ENCODE peak calls at places on chromosomes 13 and 19, in five cellular contexts. J is H1, G is SK-N-SH, N is GM12878, W is HepG2. C is an unnamed sample.

GRCh38 chr19:5380215-5380919 is 39.8 kb upstream of the PTPRS start:
- DNase-seq in G (no peak), N (no peak), W (no peak), J (no peak), C (no peak)

GRCh38 chr19:37932985-37933953 is 26.3 kb downstream of the SIPA1L3 start:
- DNase-seq in J (no peak), N (no peak), G (peak; percentile 35), W (peak; percentile 38), C (no peak)

GRCh38 chr13:63517376-63517775 is 2101.7 kb upstream of the PCDH20 start:
- DNase-seq in G (no peak), J (no peak), N (no peak), W (no peak), C (no peak)

GRCh38 chr13:21884965-21885567 is 214.2 kb downstream of the FGF9 start:
- DNase-seq in J (no peak), W (no peak), N (no peak), G (no peak), C (no peak)

GRCh38 chr13:76148926-76149325 is 512.8 kb downstream of the LMO7 start:
- DNase-seq in N (no peak), J (no peak), G (no peak), W (no peak), C (no peak)

GRCh38 chr19:54287456-54287855 is 6.5 kb upstream of the LILRB2 start:
- DNase-seq in N (no peak), G (no peak), W (no peak), J (no peak), C (no peak)

GRCh38 chr13:83498045-83498444 is 384.2 kb downstream of the SLITRK1 start:
- DNase-seq in N (no peak), W (no peak), J (no peak), G (no peak), C (no peak)

GRCh38 chr19:14943601-14944000 is 2.3 kb downstream of the OR7C2 start:
- DNase-seq in J (no peak), N (peak; percentile 1), G (no peak), W (no peak), C (no peak)

GRCh38 chr13:61413572-61413971 is 2.1 kb downstream of the PCDH20 start:
- DNase-seq in J (no peak), W (no peak), G (peak; percentile 55), N (no peak), C (no peak)

GRCh38 chr19:7006305-7006704 is 14.9 kb downstream of the MBD3L2B start:
- DNase-seq in W (no peak), N (no peak), G (no peak), J (no peak), C (peak; percentile 14)

GRCh38 chr19:55537741-55538111 is 793 bp upstream of the SBK2 start:
- DNase-seq in J (no peak), W (no peak), G (no peak), N (no peak), C (peak; percentile 13)

GRCh38 chr19:13888281-13888680 is 11.3 kb downstream of the NANOS3 start:
- DNase-seq in W (no peak), J (no peak), N (no peak), G (no peak), C (no peak)

GRCh38 chr19:45475537-45476348 is 7.9 kb downstream of the FOSB start:
- DNase-seq in N (no peak), J (no peak), W (no peak), G (no peak), C (no peak)

GRCh38 chr19:8423821-8424223 is 10.7 kb downstream of the MARCHF2 start:
- DNase-seq in J (no peak), G (peak; percentile 66), N (no peak), W (peak; percentile 93), C (peak; percentile 77)

GRCh38 chr19:22144394-22144793 is 52.4 kb downstream of the ZNF676 start:
- DNase-seq in W (no peak), J (no peak), G (peak; percentile 4), N (no peak), C (peak; percentile 11)

GRCh38 chr19:29529646-29530548 is 4.1 kb downstream of the VSTM2B start:
- DNase-seq in N (no peak), G (peak; percentile 40), J (no peak), W (no peak), C (no peak)

GRCh38 chr19:6011794-6012193 is 33.9 kb upstream of the RANBP3 start:
- DNase-seq in N (no peak), J (no peak), W (no peak), G (no peak), C (no peak)

GRCh38 chr19:48511800-48512503 is at the start of gene LMTK3:
- DNase-seq in N (no peak), G (peak; percentile 97), W (no peak), J (no peak), C (peak; percentile 88)

GRCh38 chr19:35712529-35712909 is 5.3 kb upstream of the KMT2B start:
- DNase-seq in N (no peak), J (no peak), W (no peak), G (no peak), C (no peak)

GRCh38 chr19:38099966-38100365 is 124.1 kb downstream of the DPF1 start:
- DNase-seq in J (no peak), N (no peak), W (no peak), G (no peak), C (no peak)

GRCh38 chr13:33183431-33184130 is 102.0 kb downstream of the STARD13 start:
- DNase-seq in N (no peak), G (no peak), W (no peak), J (no peak), C (no peak)

GRCh38 chr13:59047546-59047945 is 1116.2 kb downstream of the DIAPH3 start:
- DNase-seq in N (no peak), W (no peak), J (no peak), G (no peak), C (no peak)

GRCh38 chr13:110242615-110243014 is 64.3 kb downstream of the COL4A1 start:
- DNase-seq in G (no peak), N (no peak), J (no peak), W (no peak), C (no peak)

GRCh38 chr13:96460571-96460970 is 370.7 kb downstream of the HS6ST3 start:
- DNase-seq in J (no peak), N (no peak), W (no peak), G (peak; percentile 12), C (no peak)

GRCh38 chr19:54312436-54313362 is at the start of gene LILRA5:
- DNase-seq in J (no peak), G (no peak), W (no peak), N (no peak), C (no peak)

GRCh38 chr13:82947121-82948077 is 934.9 kb downstream of the SLITRK1 start:
- DNase-seq in W (no peak), G (no peak), J (no peak), N (no peak), C (no peak)

GRCh38 chr13:111875922-111876321 is 191.0 kb upstream of the SOX1 start:
- DNase-seq in N (no peak), G (no peak), W (no peak), J (no peak), C (no peak)

GRCh38 chr19:7355151-7355845 is 6.6 kb downstream of the ARHGEF18 start:
- DNase-seq in N (no peak), G (no peak), W (no peak), J (no peak), C (no peak)

DNA sequence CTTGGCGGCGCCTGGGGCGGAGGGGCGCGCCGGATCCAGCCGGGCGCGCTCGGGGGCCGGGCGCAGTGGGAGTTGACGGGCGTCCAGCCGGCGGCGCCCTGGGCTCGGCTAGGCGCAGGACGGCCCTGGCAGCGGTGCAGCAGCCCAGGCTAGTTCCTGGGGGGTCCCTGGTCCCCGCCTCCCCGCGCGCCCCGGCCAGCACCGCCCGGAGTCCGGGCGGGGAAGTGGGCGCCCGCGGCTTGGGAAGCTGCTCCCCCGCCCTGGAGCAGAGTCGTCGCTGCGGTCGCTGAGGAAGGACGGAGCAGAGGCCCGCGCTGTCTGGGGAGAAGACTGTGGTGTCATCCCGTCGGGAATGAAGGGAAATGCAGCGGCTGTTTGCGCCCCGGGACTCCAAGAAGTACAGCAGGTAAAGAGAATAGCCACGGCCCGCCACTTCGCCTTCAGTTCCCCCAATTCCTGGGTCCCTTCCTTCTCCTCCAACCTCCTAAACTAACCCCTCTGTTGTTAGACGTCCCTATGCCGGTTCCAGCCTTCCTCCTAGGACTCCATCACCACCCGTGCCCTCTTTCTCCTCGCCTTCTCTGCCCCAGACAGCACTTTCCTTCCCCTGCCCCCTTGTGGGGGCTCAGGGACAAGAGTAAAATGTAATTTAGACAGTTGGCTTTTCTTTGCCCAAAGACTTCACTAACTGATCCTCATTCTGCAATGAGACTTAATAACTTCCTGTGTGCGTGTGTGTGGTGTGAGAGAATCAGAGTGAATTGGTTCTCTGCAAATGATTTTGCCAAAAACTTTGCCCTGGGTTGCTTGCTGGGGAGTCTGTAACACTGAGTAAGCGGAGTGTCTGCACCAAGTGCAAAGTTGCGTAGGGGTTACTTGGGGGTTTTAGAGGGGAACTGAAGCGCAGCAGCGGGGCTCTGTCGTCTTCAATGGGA is 20.3 kb upstream of the SGCG start:
- DNase-seq in J (no peak), G (no peak), N (no peak), W (no peak), C (no peak)
- TF ChIP-seq YY1 in J (no peak), G (no peak), N (no peak), W (no peak), C (no peak)

GRCh38 chr13:24307211-24308067 is 1.9 kb upstream of the C1QTNF9 start:
- DNase-seq in W (peak; percentile 17), N (no peak), J (no peak), G (no peak), C (no peak)
- TF ChIP-seq CHD2 in W (no peak), N (no peak), J (no peak), G (no peak), C (no peak)

DNA sequence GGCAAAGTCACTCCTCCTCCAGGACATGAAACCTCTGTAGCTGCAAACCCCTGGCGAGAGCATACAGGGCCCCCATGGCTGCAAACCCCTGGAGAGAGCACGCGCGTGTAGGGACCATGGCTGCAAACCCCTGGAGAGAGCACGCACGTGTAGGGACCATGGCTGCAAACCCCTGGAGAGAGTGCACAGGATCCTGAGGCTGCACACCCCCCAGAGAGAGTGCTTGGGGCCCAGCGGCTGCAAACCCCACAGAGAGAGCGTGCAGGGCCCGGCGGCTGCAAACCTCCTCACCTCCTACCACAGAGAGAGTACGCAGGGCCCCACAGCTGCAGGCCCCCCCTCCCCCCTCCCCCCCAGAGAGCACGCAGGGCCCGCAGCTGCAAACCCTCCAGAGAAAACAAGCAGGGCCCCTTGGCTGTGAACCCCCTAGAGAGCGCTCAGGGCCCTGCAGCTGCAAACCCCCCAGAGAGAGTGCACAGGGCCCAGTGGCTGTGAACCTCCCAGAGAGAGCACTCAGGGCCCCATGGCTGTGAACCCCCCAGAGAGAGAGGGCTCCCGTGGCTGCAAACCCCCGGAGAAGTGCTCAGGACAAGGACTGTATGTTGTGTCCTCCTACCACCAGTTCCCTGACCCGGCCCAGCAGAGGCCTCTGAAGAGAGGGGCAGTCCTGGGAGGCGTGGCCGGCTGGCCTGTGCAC is 7.3 kb downstream of the ADPRHL1 start:
- DNase-seq in J (no peak), W (no peak), G (no peak), N (no peak), C (no peak)
- TF ChIP-seq YY1 in J (no peak), W (no peak), G (no peak), N (no peak), C (no peak)

DNA sequence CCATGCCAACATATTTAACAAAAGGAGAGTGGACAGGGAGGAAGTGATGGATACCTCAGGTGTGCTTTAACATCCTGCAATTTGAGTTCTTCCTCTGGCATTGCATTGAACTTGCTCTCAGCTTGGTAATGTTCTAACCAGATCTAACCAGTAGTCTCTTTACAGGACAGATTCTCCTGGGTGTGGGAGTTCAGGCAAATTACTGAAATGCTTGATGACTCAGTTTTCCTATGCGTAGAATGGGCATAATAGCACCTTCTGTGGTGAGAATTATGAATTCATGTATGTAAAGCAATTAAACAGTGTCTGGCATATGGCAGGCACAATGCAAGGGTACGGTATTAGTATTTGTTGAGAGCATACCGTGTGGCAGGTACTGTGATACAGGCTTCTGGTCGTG is 3.6 kb downstream of the AKAP11 start:
- DNase-seq in J (no peak), W (no peak), G (no peak), N (no peak), C (no peak)
- TF ChIP-seq CHD2 in J (no peak), W (no peak), G (no peak), N (no peak), C (no peak)